ENCODE peak calls at places on chromosomes 16 and 17, in six cellular contexts. K is adrenal gland; U is Jurkat, Clone E6-1; O is cardiac fibroblast; S is MM.1S; B is foreskin fibroblast. H is an unnamed sample.

GRCh38 chr17:31690118-31690517 is 168.9 kb downstream of the COPRS start:
- DNase-seq in K (no peak), U (no peak), O (no peak), S (no peak), B (peak), H (no peak)

GRCh38 chr17:40303009-40303657 is 5.8 kb upstream of the RARA start:
- DNase-seq in K (peak), U (no peak), O (peak), S (peak), B (peak), H (peak)

GRCh38 chr16:64864232-64864803 is 257.5 kb downstream of the CDH11 start:
- DNase-seq in K (no peak), U (no peak), O (peak), S (no peak), B (peak), H (no peak)

GRCh38 chr17:76506408-76507328 is 5.4 kb upstream of the RHBDF2 start:
- DNase-seq in K (peak), U (peak), O (peak), S (peak), B (peak), H (peak)

GRCh38 chr16:57319646-57320045 is 35.2 kb upstream of the PLLP start:
- DNase-seq in K (no peak), U (no peak), O (no peak), S (no peak), B (no peak), H (no peak)

GRCh38 chr16:53651357-53651756 is 52.3 kb downstream of the RPGRIP1L start:
- DNase-seq in K (no peak), U (no peak), O (no peak), S (no peak), B (no peak), H (no peak)

GRCh38 chr17:76353004-76353598 is 615 bp downstream of the PRPSAP1 start:
- DNase-seq in K (peak), U (no peak), O (no peak), S (no peak), B (no peak), H (peak)

GRCh38 chr17:83100853-83101391 is 21.5 kb downstream of the METRNL start:
- DNase-seq in K (no peak), U (peak), O (no peak), S (peak), B (no peak), H (no peak)

GRCh38 chr16:57533618-57534336 is 2.6 kb downstream of the CCDC102A start:
- DNase-seq in K (peak), U (peak), O (no peak), S (no peak), B (no peak), H (peak)

GRCh38 chr17:10628756-10629155 is 28.4 kb downstream of the MYH3 start:
- DNase-seq in K (no peak), U (no peak), O (no peak), S (no peak), B (no peak), H (no peak)

GRCh38 chr16:81694494-81695285 is 84.4 kb upstream of the PLCG2 start:
- DNase-seq in K (no peak), U (no peak), O (peak), S (no peak), B (no peak), H (no peak)

GRCh38 chr16:73433493-73434307 is 385.8 kb upstream of the ZFHX3 start:
- DNase-seq in K (no peak), U (no peak), O (no peak), S (no peak), B (no peak), H (no peak)

GRCh38 chr17:82370471-82371332 is 863 bp upstream of the UTS2R start:
- DNase-seq in K (no peak), U (no peak), O (no peak), S (peak), B (peak), H (no peak)

GRCh38 chr17:32490101-32490482 is 3.3 kb downstream of the CDK5R1 start:
- DNase-seq in K (no peak), U (no peak), O (no peak), S (no peak), B (no peak), H (no peak)

GRCh38 chr16:625402-626173 is 5.2 kb upstream of the WFIKKN1 start:
- DNase-seq in K (peak), U (no peak), O (no peak), S (no peak), B (no peak), H (no peak)

GRCh38 chr17:79183221-79184158 is 108.9 kb downstream of the ENGASE start:
- DNase-seq in K (no peak), U (no peak), O (no peak), S (no peak), B (peak), H (no peak)

GRCh38 chr16:23520500-23520899 is 10.2 kb upstream of the GGA2 start:
- DNase-seq in K (no peak), U (no peak), O (no peak), S (no peak), B (no peak), H (no peak)

GRCh38 chr16:48408688-48409087 is 23.5 kb upstream of the SIAH1 start:
- DNase-seq in K (peak), U (no peak), O (peak), S (no peak), B (peak), H (no peak)

GRCh38 chr17:46139365-46140210 is 53.6 kb downstream of the KANSL1 start:
- DNase-seq in K (no peak), U (no peak), O (no peak), S (no peak), B (no peak), H (no peak)

GRCh38 chr16:46687486-46687885 is 1.5 kb downstream of the VPS35 start:
- DNase-seq in K (no peak), U (no peak), O (no peak), S (no peak), B (peak), H (no peak)

GRCh38 chr17:50117202-50118040 is 12.5 kb downstream of the SAMD14 start:
- DNase-seq in K (peak), U (no peak), O (peak), S (peak), B (peak), H (peak)

GRCh38 chr17:50149425-50150353 is 788 bp downstream of the PPP1R9B start:
- DNase-seq in K (no peak), U (no peak), O (peak), S (peak), B (peak), H (peak)

GRCh38 chr16:27828671-27829070 is 234.8 kb downstream of the GSG1L start:
- DNase-seq in K (no peak), U (no peak), O (no peak), S (no peak), B (no peak), H (no peak)
- H3K4me3 ChIP-seq in K (no peak), U (no peak), O (no peak), S (no peak), B (no peak), H (no peak)

GRCh38 chr16:2905988-2906387 is 5.7 kb upstream of the FLYWCH1 start:
- DNase-seq in K (no peak), U (no peak), O (no peak), S (no peak), B (no peak), H (no peak)
- H3K4me3 ChIP-seq in K (no peak), U (peak), O (no peak), S (peak), B (no peak), H (no peak)

GRCh38 chr17:14061666-14062560 is 7.4 kb upstream of the COX10 start:
- DNase-seq in K (peak), U (no peak), O (peak), S (no peak), B (peak), H (no peak)
- H3K4me3 ChIP-seq in K (no peak), U (no peak), O (peak), S (no peak), B (no peak), H (no peak)

DNA sequence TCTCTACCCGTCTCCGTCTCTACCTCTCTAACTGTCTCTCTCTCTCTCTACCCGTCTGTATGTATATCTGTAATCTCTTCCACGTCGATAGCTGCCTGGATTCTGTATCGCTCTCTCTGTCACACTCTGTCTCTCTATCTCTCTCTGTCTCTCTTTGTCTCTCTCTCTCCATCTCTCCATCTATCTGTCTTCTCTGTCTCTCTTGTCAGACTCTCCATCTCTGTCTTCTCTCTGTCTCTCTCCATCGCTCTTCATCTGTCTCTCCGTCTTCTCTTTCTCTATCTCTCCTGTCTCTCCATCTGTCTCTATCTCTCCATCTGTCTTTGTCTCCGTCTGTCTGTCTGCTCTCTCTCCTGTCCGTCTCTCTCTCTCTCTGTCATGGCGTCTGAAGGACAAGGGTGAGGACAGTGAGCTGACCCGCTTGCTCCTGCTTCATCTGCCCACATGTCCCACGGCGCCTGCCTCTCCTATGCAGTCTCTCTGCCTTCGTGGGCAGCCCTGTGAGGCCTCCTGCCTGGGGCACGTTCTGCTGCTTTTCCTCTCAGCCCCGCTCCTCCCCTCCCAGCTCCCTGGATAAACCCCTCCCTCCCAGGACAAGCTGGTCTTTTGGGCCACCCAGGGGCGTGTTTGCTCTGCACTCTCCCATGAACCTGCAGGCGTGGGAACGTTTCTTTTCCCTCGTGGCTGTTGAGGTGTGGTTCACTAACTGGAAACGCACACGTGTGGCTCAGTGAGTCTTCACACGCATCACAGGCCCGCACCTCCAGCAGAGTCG is 18.9 kb downstream of the ACSF3 start:
- DNase-seq in K (no peak), U (peak), O (no peak), S (no peak), B (no peak), H (no peak)
- H3K4me3 ChIP-seq in K (no peak), U (peak), O (no peak), S (no peak), B (no peak), H (no peak)

GRCh38 chr17:1182831-1183578 is 3.2 kb upstream of the ABR start:
- DNase-seq in K (no peak), U (no peak), O (no peak), S (no peak), B (peak), H (no peak)
- H3K4me3 ChIP-seq in K (no peak), U (no peak), O (no peak), S (no peak), B (no peak), H (no peak)

GRCh38 chr17:67490471-67490870 is 113.4 kb downstream of the PITPNC1 start:
- DNase-seq in K (no peak), U (no peak), O (peak), S (no peak), B (no peak), H (no peak)
- H3K4me3 ChIP-seq in K (no peak), U (no peak), O (peak), S (no peak), B (peak), H (no peak)

DNA sequence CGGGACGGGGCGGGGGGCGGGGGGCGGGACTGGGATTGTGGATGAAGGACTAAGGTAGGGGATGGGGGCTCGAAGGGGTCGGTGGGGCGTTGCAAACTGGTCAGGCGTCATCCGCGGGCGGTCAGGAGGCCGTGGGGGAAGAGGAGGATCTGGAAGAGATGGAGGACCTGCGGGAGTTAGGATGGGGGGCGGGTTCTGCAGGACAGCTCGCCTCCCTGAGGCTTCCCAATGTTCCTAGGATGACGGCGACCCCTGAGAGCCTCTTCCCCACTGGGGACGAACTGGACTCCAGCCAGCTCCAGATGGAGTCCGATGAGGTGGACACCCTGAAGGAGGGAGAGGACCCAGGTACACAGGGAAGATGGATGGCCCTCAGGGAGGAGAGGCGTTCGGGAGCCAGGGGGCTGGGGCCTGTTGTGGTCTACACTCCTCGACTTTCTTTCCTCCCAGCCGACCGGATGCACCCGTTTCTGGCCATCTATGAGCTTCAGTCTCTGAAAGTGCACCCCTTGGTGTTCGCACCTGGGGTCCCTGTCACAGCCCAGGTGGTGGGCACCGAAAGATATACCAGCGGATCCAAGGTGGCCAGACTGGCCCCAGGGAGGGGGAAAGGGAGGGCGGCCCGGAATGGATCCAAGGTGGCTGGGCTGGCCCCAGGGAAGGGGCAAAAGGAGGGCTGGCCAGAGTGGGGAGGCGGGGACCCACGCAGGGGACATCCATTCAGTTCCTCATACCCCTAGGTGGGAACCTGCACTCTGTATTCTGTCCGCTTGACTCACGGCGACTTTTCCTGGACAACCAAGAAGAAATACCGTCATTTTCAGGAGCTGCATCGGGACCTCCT is 804 bp downstream of the PLD2 start:
- DNase-seq in K (no peak), U (no peak), O (no peak), S (no peak), B (peak), H (no peak)
- H3K4me3 ChIP-seq in K (no peak), U (peak), O (peak), S (peak), B (peak), H (no peak)

GRCh38 chr16:10558746-10559641 is 21.4 kb downstream of the EMP2 start:
- DNase-seq in K (peak), U (no peak), O (peak), S (no peak), B (peak), H (no peak)

GRCh38 chr16:10557750-10558149 is 22.6 kb downstream of the EMP2 start:
- DNase-seq in K (no peak), U (no peak), O (no peak), S (no peak), B (no peak), H (no peak)

GRCh38 chr16:10561001-10561400 is 19.4 kb downstream of the EMP2 start:
- DNase-seq in K (no peak), U (no peak), O (no peak), S (no peak), B (no peak), H (no peak)

GRCh38 chr16:10556240-10556639 is 24.2 kb downstream of the EMP2 start:
- DNase-seq in K (no peak), U (no peak), O (no peak), S (no peak), B (no peak), H (no peak)

DNA sequence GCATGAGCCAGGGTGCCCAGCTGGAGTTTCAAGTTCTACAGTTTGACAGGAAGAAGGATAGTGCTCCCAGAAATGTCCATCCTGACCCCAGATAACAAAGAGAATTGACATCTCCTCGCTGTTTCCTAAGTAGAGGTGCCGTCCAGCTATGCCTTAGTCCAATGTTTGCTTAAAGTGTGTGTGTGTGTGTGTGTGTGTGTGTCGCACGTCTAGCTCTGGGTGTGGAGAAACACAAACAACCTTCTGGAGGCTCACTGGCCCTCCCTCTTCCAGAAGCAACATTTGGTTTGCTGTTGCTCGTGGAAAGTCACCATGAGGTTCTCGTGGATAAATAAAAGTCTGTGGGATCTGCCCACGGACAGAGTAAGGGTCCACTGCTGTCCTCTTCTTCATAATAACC is 22.1 kb downstream of the EMP2 start:
- DNase-seq in K (no peak), U (no peak), O (no peak), S (no peak), B (no peak), H (no peak)
- H3K4me3 ChIP-seq in K (no peak), U (no peak), O (peak), S (no peak), B (peak), H (no peak)

GRCh38 chr16:30997887-30998711 is 12.3 kb downstream of the STX1B start:
- DNase-seq in K (peak), U (no peak), O (peak), S (no peak), B (peak), H (no peak)
- H3K4me3 ChIP-seq in K (no peak), U (no peak), O (peak), S (no peak), B (peak), H (no peak)

DNA sequence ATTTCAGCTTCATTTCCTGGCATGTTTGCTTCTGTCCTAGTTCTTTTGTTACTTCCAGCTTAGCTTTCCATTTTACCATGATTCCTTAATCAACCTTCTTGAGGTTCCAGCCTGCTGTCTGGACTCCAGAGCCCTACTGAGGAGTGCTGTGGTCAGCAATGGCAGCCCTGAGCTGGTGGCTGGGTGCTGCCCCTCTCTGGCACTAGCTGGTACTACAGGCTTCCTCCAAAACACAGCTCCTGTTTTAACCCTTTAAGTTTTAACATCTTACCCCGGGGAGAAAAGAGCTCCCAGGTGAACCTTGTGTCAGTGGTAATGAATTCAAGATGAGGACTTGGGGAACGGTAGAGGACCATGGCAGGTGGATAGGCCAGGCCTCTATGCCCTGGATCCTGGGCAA is 395.5 kb downstream of the TMEM114 start:
- DNase-seq in K (no peak), U (no peak), O (no peak), S (no peak), B (no peak), H (no peak)
- H3K4me3 ChIP-seq in K (no peak), U (no peak), O (no peak), S (no peak), B (no peak), H (no peak)